ENCODE peak calls at places on chromosomes 1 and 21, in five cellular contexts. V is heart left ventricle; K is CD8-positive, alpha-beta memory T cell; S is trophoblast cell; A is fibroblast of villous mesenchyme. D is an unnamed sample.

GRCh38 chr1:12067900-12068821 is 5.1 kb downstream of the TNFRSF8 start:
- DNase-seq in V (peak; percentile 24), K (peak; percentile 14), S (peak; percentile 5), A (peak; percentile 81), D (peak; percentile 90)

GRCh38 chr1:219732814-219733491 is 120.0 kb upstream of the ZC3H11B start:
- DNase-seq in V (no peak), K (no peak), S (no peak), A (no peak), D (no peak)

GRCh38 chr1:244065960-244066388 is 14.9 kb downstream of the ZBTB18 start:
- DNase-seq in V (no peak), K (no peak), S (peak; percentile 18), A (peak; percentile 41), D (peak; percentile 6)

GRCh38 chr21:34845521-34846213 is 176.9 kb downstream of the CLIC6 start:
- DNase-seq in V (no peak), K (no peak), S (peak; percentile 18), A (peak; percentile 76), D (peak; percentile 23)

GRCh38 chr1:62725255-62725654 is 37.1 kb upstream of the DOCK7 start:
- DNase-seq in V (no peak), K (no peak), S (peak; percentile 20), A (peak; percentile 61), D (no peak)

GRCh38 chr1:212518188-212518951 is 85.7 kb downstream of the NENF start:
- DNase-seq in V (peak; percentile 82), K (no peak), S (no peak), A (peak; percentile 43), D (no peak)

GRCh38 chr1:241770115-241770514 is 77.9 kb upstream of the EXO1 start:
- DNase-seq in V (no peak), K (no peak), S (no peak), A (no peak), D (no peak)

GRCh38 chr1:21956720-21957552 is 19.8 kb upstream of the HSPG2 start:
- DNase-seq in V (peak; percentile 72), K (peak; percentile 7), S (peak; percentile 93), A (peak; percentile 24), D (peak; percentile 63)

GRCh38 chr1:56617141-56617540 is 28.0 kb upstream of the PRKAA2 start:
- DNase-seq in V (no peak), K (no peak), S (no peak), A (peak; percentile 7), D (no peak)

GRCh38 chr1:226309398-226310122 is 596 bp upstream of the LIN9 start:
- DNase-seq in V (no peak), K (no peak), S (peak; percentile 29), A (peak; percentile 34), D (no peak)

GRCh38 chr1:152348447-152348846 is 11.4 kb downstream of the FLG2 start:
- DNase-seq in V (no peak), K (no peak), S (no peak), A (no peak), D (no peak)

GRCh38 chr21:38196033-38196432 is 60.8 kb upstream of the KCNJ15 start:
- DNase-seq in V (peak; percentile 36), K (no peak), S (no peak), A (no peak), D (no peak)

GRCh38 chr1:90944006-90944405 is 77.8 kb downstream of the ZNF644 start:
- DNase-seq in V (no peak), K (no peak), S (no peak), A (no peak), D (no peak)

DNA sequence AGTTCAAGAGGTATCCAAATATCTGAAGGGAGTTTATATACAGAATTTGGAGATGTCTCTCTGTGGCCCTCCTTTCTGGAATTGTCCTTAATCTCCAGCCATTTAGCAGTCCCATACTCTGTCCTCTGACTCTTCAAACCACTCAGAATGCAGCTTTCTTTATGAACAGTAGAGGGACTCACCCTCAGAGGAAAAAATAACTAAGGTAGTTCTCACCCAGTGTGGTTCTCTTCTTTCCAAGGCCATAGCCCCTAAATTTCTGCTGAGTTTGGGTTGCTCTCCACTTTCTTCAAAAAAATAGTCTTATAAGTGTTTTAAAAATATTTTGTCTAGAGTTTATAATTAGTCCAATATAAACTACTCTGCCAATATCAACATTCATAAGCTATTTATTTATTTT is 369.7 kb downstream of the MATN1 start:
- DNase-seq in V (no peak), K (no peak), S (no peak), A (no peak), D (peak; percentile 7)
- H3K4me3 ChIP-seq in V (no peak overlapping the region), K (no peak overlapping the region), S (no peak overlapping the region), A (no peak overlapping the region), D (no peak overlapping the region)

GRCh38 chr1:170696591-170697337 is 32.8 kb downstream of the PRRX1 start:
- DNase-seq in V (no peak), K (no peak), S (no peak), A (no peak), D (no peak)
- H3K4me3 ChIP-seq in V (no peak overlapping the region), K (no peak overlapping the region), S (no peak overlapping the region), A (no peak overlapping the region), D (no peak overlapping the region)

DNA sequence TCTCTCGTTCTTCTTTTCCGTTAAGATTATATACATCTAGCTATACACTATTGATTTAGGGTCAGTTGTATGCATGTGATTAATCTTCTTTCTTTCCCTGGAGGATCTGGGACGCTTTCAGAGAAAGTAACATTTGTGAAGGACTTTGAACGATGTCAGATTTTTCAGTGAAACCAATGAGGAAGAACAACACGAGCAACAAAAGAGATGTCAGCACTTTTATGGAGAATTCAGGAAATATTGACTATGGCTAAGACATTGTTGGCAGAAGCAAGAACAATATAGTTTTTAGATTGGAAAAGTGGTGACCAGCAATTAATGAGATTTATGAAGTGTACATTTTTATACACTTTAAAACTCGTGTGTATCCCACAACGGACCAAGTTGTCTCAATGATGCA is 355.5 kb downstream of the TGFB2 start:
- DNase-seq in V (no peak), K (no peak), S (no peak), A (no peak), D (no peak)
- H3K4me3 ChIP-seq in V (no peak overlapping the region), K (no peak overlapping the region), S (no peak overlapping the region), A (no peak overlapping the region), D (no peak overlapping the region)

GRCh38 chr1:109739738-109740614 is 862 bp downstream of the GSTM3 start:
- DNase-seq in V (peak; percentile 92), K (peak; percentile 71), S (peak; percentile 72), A (peak; percentile 68), D (peak; percentile 89)
- H3K4me3 ChIP-seq in V (peak overlapping the region; percentile 54), K (peak overlapping the region; percentile 57), S (peak overlapping the region; percentile 78), A (peak overlapping the region; percentile 79), D (peak overlapping the region; percentile 84)

DNA sequence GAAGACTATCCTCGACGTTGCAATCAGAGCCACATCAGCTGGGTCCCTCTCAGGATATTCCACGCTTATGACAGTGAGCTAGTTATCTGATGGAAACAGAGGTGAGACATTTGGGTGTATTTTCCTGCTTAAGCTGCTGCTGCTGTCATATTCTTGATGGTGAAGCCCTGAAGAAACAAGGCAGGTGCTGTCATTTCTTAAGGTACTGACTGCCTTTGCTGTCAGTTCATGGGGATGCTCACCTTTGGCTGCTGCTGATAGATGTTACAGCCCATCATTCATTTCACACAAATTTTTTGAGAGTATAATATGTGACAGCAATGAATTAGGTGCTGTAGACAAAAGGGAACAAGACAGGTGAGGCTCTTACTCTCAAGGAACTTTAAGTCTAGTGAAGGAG is 577.4 kb downstream of the LMO4 start:
- DNase-seq in V (no peak), K (no peak), S (no peak), A (no peak), D (no peak)
- H3K4me3 ChIP-seq in V (no peak overlapping the region), K (no peak overlapping the region), S (no peak overlapping the region), A (no peak overlapping the region), D (no peak overlapping the region)

GRCh38 chr1:245247356-245247755 is 92.6 kb downstream of the KIF26B start:
- DNase-seq in V (no peak), K (no peak), S (no peak), A (no peak), D (no peak)

GRCh38 chr1:245245021-245245667 is 90.4 kb downstream of the KIF26B start:
- DNase-seq in V (no peak), K (no peak), S (no peak), A (no peak), D (peak; percentile 81)

GRCh38 chr1:245242989-245243388 is 88.2 kb downstream of the KIF26B start:
- DNase-seq in V (no peak), K (no peak), S (no peak), A (no peak), D (no peak)

DNA sequence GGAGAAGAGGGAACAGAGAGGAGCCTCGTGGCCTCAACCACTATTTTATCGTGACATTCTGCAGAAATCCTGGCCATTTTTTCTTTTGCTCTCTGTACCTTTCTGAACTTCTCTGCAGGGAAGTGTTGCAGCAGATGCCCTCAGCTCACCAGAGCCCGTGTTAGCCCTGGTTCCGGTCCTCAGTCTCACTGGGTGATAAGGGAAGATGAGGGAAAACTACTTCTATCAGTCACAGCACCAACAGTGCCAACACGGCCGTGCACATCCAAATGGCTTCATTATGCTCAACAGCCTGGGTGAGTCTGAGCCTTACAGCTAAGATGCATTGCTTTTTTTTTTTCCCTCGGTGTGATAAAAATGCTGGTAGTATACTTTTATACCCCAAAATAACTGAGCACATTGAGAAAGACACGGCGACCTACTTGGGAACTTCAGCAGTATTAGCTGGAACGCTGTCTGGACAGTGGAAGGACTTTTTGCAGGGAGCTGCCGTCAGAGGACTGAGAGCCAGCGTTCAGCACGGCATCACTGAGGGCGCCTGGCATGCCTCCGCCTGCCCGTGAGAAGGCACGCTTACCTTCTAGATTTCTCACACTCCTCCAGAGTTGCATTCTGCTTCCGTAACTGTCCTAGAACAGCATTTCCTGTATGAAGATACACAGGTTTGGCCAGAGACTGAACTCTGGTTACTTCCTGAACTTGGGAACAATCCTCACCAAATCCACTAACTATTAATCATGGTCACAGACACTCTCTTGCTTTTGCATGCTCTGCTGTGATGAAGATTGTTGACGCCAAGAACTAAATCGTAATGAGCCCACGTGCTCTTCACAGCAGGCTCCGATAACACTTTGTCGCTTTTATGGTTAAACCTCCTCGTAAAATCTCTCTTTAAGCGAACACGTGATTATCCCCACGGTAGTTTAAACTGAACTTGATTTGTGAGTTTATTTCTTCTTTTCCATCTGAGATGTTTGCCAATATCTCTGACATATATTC is 93.3 kb downstream of the KIF26B start:
- DNase-seq in V (no peak), K (no peak), S (no peak), A (peak; percentile 46), D (no peak)
- H3K4me3 ChIP-seq in V (no peak overlapping the region), K (no peak overlapping the region), S (no peak overlapping the region), A (no peak overlapping the region), D (no peak overlapping the region)